ENCODE peak calls at places on chromosome 11, in eight cellular contexts. K is C1 segment of cervical spinal cord; C is CD4-positive, alpha-beta T cell; U is GM23338; N is iPS-NIHi11; M is hepatocyte; Y is progenitor cell of endocrine pancreas; A is activated CD4-positive, alpha-beta T cell treated with anti-CD3 and anti-CD28 coated beads, Interleukin-2, amount 50 U/mL, for 1 hour. E is an unnamed sample.
A peak's percentile ranks its signal among the peaks of the same experiment; 100 is the strongest.

GRCh38 chr11:120771551-120772060 is 252.3 kb upstream of the TBCEL start:
- DNase-seq in K (no peak), C (no peak), U (peak; percentile 68), N (no peak), M (no peak), Y (no peak), A (no peak), E (no peak)

GRCh38 chr11:102457056-102457677 is 4.6 kb upstream of the TMEM123 start:
- DNase-seq in K (no peak), C (no peak), U (no peak), N (no peak), M (no peak), Y (no peak), A (no peak), E (no peak)

GRCh38 chr11:75635009-75635909 is 33.6 kb downstream of the MAP6 start:
- DNase-seq in K (no peak), C (no peak), U (peak; percentile 25), N (no peak), M (peak; percentile 60), Y (no peak), A (no peak), E (no peak)

GRCh38 chr11:126969865-126970479 is 30.6 kb downstream of the KIRREL3 start:
- DNase-seq in K (no peak), C (no peak), U (peak; percentile 66), N (peak; percentile 35), M (peak; percentile 34), Y (no peak), A (no peak), E (no peak)

GRCh38 chr11:34356130-34356529 is 1.7 kb downstream of the ABTB2 start:
- DNase-seq in K (no peak), C (no peak), U (peak; percentile 66), N (peak; percentile 31), M (no peak), Y (no peak), A (no peak), E (no peak)

GRCh38 chr11:86099727-86100320 is 30.9 kb upstream of the PICALM start:
- DNase-seq in K (no peak), C (no peak), U (no peak), N (no peak), M (peak; percentile 26), Y (no peak), A (no peak), E (no peak)

GRCh38 chr11:116605543-116605942 is 167.2 kb downstream of the BUD13 start:
- DNase-seq in K (no peak), C (no peak), U (peak; percentile 95), N (peak; percentile 88), M (peak; percentile 81), Y (peak; percentile 88), A (no peak), E (no peak)

GRCh38 chr11:35458846-35459245 is 39.5 kb upstream of the SLC1A2 start:
- DNase-seq in K (no peak), C (no peak), U (no peak), N (no peak), M (no peak), Y (no peak), A (no peak), E (no peak)

GRCh38 chr11:112163875-112164521 is at the start of gene IL18:
- DNase-seq in K (no peak), C (no peak), U (peak; percentile 69), N (peak; percentile 46), M (peak; percentile 45), Y (no peak), A (no peak), E (no peak)

GRCh38 chr11:101860694-101861371 is 54.0 kb upstream of the CEP126 start:
- DNase-seq in K (no peak), C (no peak), U (peak; percentile 88), N (peak; percentile 75), M (peak; percentile 86), Y (no peak), A (peak; percentile 7), E (peak; percentile 4)

GRCh38 chr11:80462211-80462610 is 1021.4 kb upstream of the TENM4 start:
- DNase-seq in K (no peak), C (no peak), U (no peak), N (no peak), M (peak; percentile 44), Y (no peak), A (no peak), E (no peak)

GRCh38 chr11:36009469-36009868 is 65.6 kb downstream of the LDLRAD3 start:
- DNase-seq in K (no peak), C (no peak), U (no peak), N (no peak), M (no peak), Y (no peak), A (no peak), E (no peak)

GRCh38 chr11:125514336-125515101 is 18.5 kb upstream of the FEZ1 start:
- DNase-seq in K (no peak), C (peak; percentile 29), U (no peak), N (no peak), M (peak; percentile 38), Y (no peak), A (peak; percentile 26), E (peak; percentile 55)

GRCh38 chr11:69155302-69156198 is at the start of gene SMIM38:
- DNase-seq in K (peak; percentile 21), C (no peak), U (no peak), N (no peak), M (no peak), Y (no peak), A (no peak), E (no peak)

GRCh38 chr11:102226702-102227101 is 90.6 kb upstream of the BIRC3 start:
- DNase-seq in K (no peak), C (no peak), U (no peak), N (no peak), M (peak; percentile 10), Y (no peak), A (no peak), E (no peak)

GRCh38 chr11:11942668-11943067 is 65.8 kb downstream of the DKK3 start:
- DNase-seq in K (no peak), C (no peak), U (no peak), N (no peak), M (no peak), Y (no peak), A (no peak), E (no peak)

GRCh38 chr11:78209478-78209877 is 20.8 kb downstream of the USP35 start:
- DNase-seq in K (no peak), C (no peak), U (no peak), N (no peak), M (no peak), Y (no peak), A (no peak), E (no peak)

GRCh38 chr11:74683279-74683871 is 47.9 kb downstream of the CHRDL2 start:
- DNase-seq in K (peak; percentile 77), C (no peak), U (peak; percentile 72), N (peak; percentile 74), M (peak; percentile 39), Y (no peak), A (no peak), E (no peak)

GRCh38 chr11:6927030-6927617 is 898 bp downstream of the ZNF215 start:
- DNase-seq in K (no peak), C (no peak), U (peak; percentile 15), N (no peak), M (no peak), Y (no peak), A (no peak), E (no peak)

GRCh38 chr11:118046051-118046963 is 30.6 kb upstream of the TMPRSS4 start:
- DNase-seq in K (no peak), C (peak; percentile 44), U (no peak), N (no peak), M (no peak), Y (no peak), A (peak; percentile 41), E (peak; percentile 46)

GRCh38 chr11:108983621-108984020 is 318.8 kb downstream of the DDX10 start:
- DNase-seq in K (no peak), C (no peak), U (no peak), N (no peak), M (no peak), Y (no peak), A (no peak), E (no peak)

GRCh38 chr11:12186683-12187082 is 76.3 kb downstream of the MICAL2 start:
- DNase-seq in K (no peak), C (no peak), U (no peak), N (no peak), M (no peak), Y (no peak), A (no peak), E (no peak)

GRCh38 chr11:111334495-111335123 is 36.3 kb downstream of the POU2AF3 start:
- DNase-seq in K (no peak), C (no peak), U (no peak), N (no peak), M (peak; percentile 74), Y (no peak), A (no peak), E (no peak)

GRCh38 chr11:107705027-107705426 is 6.8 kb downstream of the SLN start:
- DNase-seq in K (no peak), C (no peak), U (no peak), N (no peak), M (no peak), Y (no peak), A (no peak), E (no peak)

GRCh38 chr11:96235725-96236124 is 107.3 kb downstream of the MAML2 start:
- DNase-seq in K (no peak), C (no peak), U (no peak), N (no peak), M (peak; percentile 44), Y (no peak), A (no peak), E (no peak)

GRCh38 chr11:34565417-34566208 is 52.0 kb upstream of the ELF5 start:
- DNase-seq in K (no peak), C (no peak), U (peak; percentile 78), N (peak; percentile 64), M (no peak), Y (no peak), A (no peak), E (no peak)

GRCh38 chr11:134911514-134912180 is 499.6 kb upstream of the B3GAT1 start:
- DNase-seq in K (no peak), C (no peak), U (no peak), N (no peak), M (no peak), Y (no peak), A (no peak), E (no peak)

GRCh38 chr11:125215951-125216350 is 51.4 kb downstream of the PKNOX2 start:
- DNase-seq in K (no peak), C (no peak), U (no peak), N (no peak), M (no peak), Y (no peak), A (no peak), E (no peak)

GRCh38 chr11:70505331-70505731 is 107.0 kb downstream of the CTTN start:
- DNase-seq in K (no peak), C (no peak), U (no peak), N (no peak), M (no peak), Y (no peak), A (no peak), E (no peak)

GRCh38 chr11:35373284-35373933 is 45.9 kb downstream of the SLC1A2 start:
- DNase-seq in K (no peak), C (no peak), U (no peak), N (no peak), M (peak; percentile 58), Y (no peak), A (no peak), E (no peak)

GRCh38 chr11:116927163-116927772 is 89.8 kb upstream of the APOA1 start:
- DNase-seq in K (no peak), C (peak; percentile 39), U (no peak), N (no peak), M (no peak), Y (no peak), A (peak; percentile 47), E (peak; percentile 44)

E was measured in effector memory CD8-positive, alpha-beta T cell.